ENCODE peak calls at places on chromosomes 1 and 21, in nine cellular contexts. One of them, this sample, is unnamed.

GRCh38 chr1:221279146-221279545 is 399.9 kb downstream of the HLX start:
- DNase-seq in HEK293T: no peak
- DNase-seq in stimulated activated CD4-positive, alpha-beta T cell treated with anti-CD3 and anti-CD28 coated beads, Interleukin-15, amount 100 ng/mL, for 1 hour: no peak
- DNase-seq in ACHN: no peak
- DNase-seq in fibroblast of lung: no peak
- DNase-seq in retina: no peak
- DNase-seq in cardiac muscle cell: no peak
- DNase-seq in A172: no peak
- DNase-seq in M059J: peak; percentile 27
- DNase-seq in this sample: no peak

GRCh38 chr21:45084121-45084520 is 9.7 kb downstream of the ADARB1 start:
- DNase-seq in retina: no peak
- DNase-seq in ACHN: no peak
- DNase-seq in HEK293T: no peak
- DNase-seq in M059J: no peak
- DNase-seq in cardiac muscle cell: no peak
- DNase-seq in stimulated activated CD4-positive, alpha-beta T cell treated with anti-CD3 and anti-CD28 coated beads, Interleukin-15, amount 100 ng/mL, for 1 hour: no peak
- DNase-seq in fibroblast of lung: no peak
- DNase-seq in A172: no peak
- DNase-seq in this sample: no peak

GRCh38 chr1:184191181-184191601 is 139.7 kb downstream of the TSEN15 start:
- DNase-seq in stimulated activated CD4-positive, alpha-beta T cell treated with anti-CD3 and anti-CD28 coated beads, Interleukin-15, amount 100 ng/mL, for 1 hour: no peak
- DNase-seq in M059J: peak; percentile 50
- DNase-seq in ACHN: no peak
- DNase-seq in HEK293T: no peak
- DNase-seq in fibroblast of lung: peak; percentile 94
- DNase-seq in cardiac muscle cell: peak; percentile 90
- DNase-seq in A172: no peak
- DNase-seq in retina: no peak
- DNase-seq in this sample: no peak

GRCh38 chr1:1968767-1969504 is 34.6 kb downstream of the CFAP74 start:
- DNase-seq in retina: no peak
- DNase-seq in ACHN: no peak
- DNase-seq in cardiac muscle cell: no peak
- DNase-seq in fibroblast of lung: no peak
- DNase-seq in M059J: peak; percentile 23
- DNase-seq in stimulated activated CD4-positive, alpha-beta T cell treated with anti-CD3 and anti-CD28 coated beads, Interleukin-15, amount 100 ng/mL, for 1 hour: no peak
- DNase-seq in HEK293T: no peak
- DNase-seq in A172: peak; percentile 25
- DNase-seq in this sample: no peak

GRCh38 chr1:169346036-169346589 is 21.5 kb downstream of the NME7 start:
- DNase-seq in HEK293T: no peak
- DNase-seq in M059J: no peak
- DNase-seq in A172: no peak
- DNase-seq in fibroblast of lung: no peak
- DNase-seq in cardiac muscle cell: no peak
- DNase-seq in stimulated activated CD4-positive, alpha-beta T cell treated with anti-CD3 and anti-CD28 coated beads, Interleukin-15, amount 100 ng/mL, for 1 hour: no peak
- DNase-seq in retina: no peak
- DNase-seq in ACHN: no peak
- DNase-seq in this sample: no peak

GRCh38 chr1:32770221-32770731 is 46.9 kb downstream of the YARS1 start:
- DNase-seq in fibroblast of lung: no peak
- DNase-seq in M059J: no peak
- DNase-seq in ACHN: no peak
- DNase-seq in retina: no peak
- DNase-seq in HEK293T: no peak
- DNase-seq in cardiac muscle cell: no peak
- DNase-seq in stimulated activated CD4-positive, alpha-beta T cell treated with anti-CD3 and anti-CD28 coated beads, Interleukin-15, amount 100 ng/mL, for 1 hour: no peak
- DNase-seq in A172: no peak
- DNase-seq in this sample: no peak

GRCh38 chr1:180156631-180157091 is 2.0 kb downstream of the QSOX1 start:
- DNase-seq in HEK293T: no peak
- DNase-seq in retina: no peak
- DNase-seq in fibroblast of lung: peak; percentile 66
- DNase-seq in ACHN: no peak
- DNase-seq in stimulated activated CD4-positive, alpha-beta T cell treated with anti-CD3 and anti-CD28 coated beads, Interleukin-15, amount 100 ng/mL, for 1 hour: no peak
- DNase-seq in A172: no peak
- DNase-seq in M059J: peak; percentile 76
- DNase-seq in cardiac muscle cell: peak; percentile 76
- DNase-seq in this sample: no peak

GRCh38 chr1:1302951-1303509 is 4.7 kb downstream of the ACAP3 start:
- DNase-seq in ACHN: no peak
- DNase-seq in M059J: peak; percentile 18
- DNase-seq in cardiac muscle cell: no peak
- DNase-seq in HEK293T: no peak
- DNase-seq in stimulated activated CD4-positive, alpha-beta T cell treated with anti-CD3 and anti-CD28 coated beads, Interleukin-15, amount 100 ng/mL, for 1 hour: no peak
- DNase-seq in A172: no peak
- DNase-seq in retina: no peak
- DNase-seq in fibroblast of lung: no peak
- DNase-seq in this sample: no peak

GRCh38 chr1:76939107-76939816 is 72.0 kb downstream of the ST6GALNAC5 start:
- DNase-seq in ACHN: peak; percentile 71
- DNase-seq in stimulated activated CD4-positive, alpha-beta T cell treated with anti-CD3 and anti-CD28 coated beads, Interleukin-15, amount 100 ng/mL, for 1 hour: no peak
- DNase-seq in HEK293T: no peak
- DNase-seq in cardiac muscle cell: peak; percentile 40
- DNase-seq in fibroblast of lung: peak; percentile 62
- DNase-seq in A172: peak; percentile 41
- DNase-seq in M059J: peak; percentile 90
- DNase-seq in retina: peak; percentile 49
- DNase-seq in this sample: no peak

This sample was measured in activated T-helper 1 cell treated with anti-CD3 and anti-CD28 coated beads, Interleukin-2, amount 50 U/mL, for 16 hours.